ENCODE peak calls at places on chromosomes 1 and 21, in six cellular contexts. I, B, Q, G, T and O are unnamed samples.

GRCh38 chr1:64004451-64004850 is 199.0 kb upstream of the UBE2U start:
- DNase-seq in B (no peak), G (no peak), I (no peak), T (no peak), Q (peak), O (no peak)

GRCh38 chr1:8194481-8195227 is 123.3 kb upstream of the SLC45A1 start:
- DNase-seq in T (no peak), G (no peak), I (peak), Q (peak), B (no peak), O (peak)

GRCh38 chr1:182086620-182087019 is 25.1 kb upstream of the ZNF648 start:
- DNase-seq in T (no peak), B (no peak), I (no peak), Q (no peak), G (no peak), O (no peak)

GRCh38 chr21:19855522-19855921 is 1142.7 kb upstream of the NCAM2 start:
- DNase-seq in T (no peak), G (no peak), I (peak), Q (no peak), B (no peak), O (no peak)

GRCh38 chr1:25958475-25958874 is 39.4 kb downstream of the PAFAH2 start:
- DNase-seq in G (no peak), I (no peak), B (no peak), T (no peak), Q (peak), O (peak)

GRCh38 chr1:157233131-157233530 is 94.9 kb upstream of the ETV3 start:
- DNase-seq in I (no peak), Q (no peak), T (no peak), B (no peak), G (no peak), O (no peak)

GRCh38 chr1:12503709-12504108 is 114.3 kb downstream of the DHRS3 start:
- DNase-seq in G (no peak), Q (no peak), B (no peak), T (no peak), I (no peak), O (no peak)

GRCh38 chr1:2111674-2112035 is 61.4 kb downstream of the PRKCZ start:
- DNase-seq in T (no peak), Q (no peak), B (peak), G (no peak), I (peak), O (no peak)

GRCh38 chr1:171801395-171801990 is 20.0 kb downstream of the METTL13 start:
- DNase-seq in T (peak), I (no peak), B (no peak), G (peak), Q (peak), O (peak)

GRCh38 chr21:41802684-41803083 is 35.8 kb upstream of the RIPK4 start:
- DNase-seq in T (no peak), B (no peak), G (peak), I (no peak), Q (peak), O (peak)

GRCh38 chr1:6075747-6076146 is 30.1 kb downstream of the KCNAB2 start:
- DNase-seq in Q (no peak), G (no peak), B (no peak), I (no peak), T (peak), O (no peak)

GRCh38 chr1:149977345-149977744 is 33.2 kb downstream of the OTUD7B start:
- DNase-seq in T (no peak), I (no peak), B (no peak), G (no peak), Q (no peak), O (no peak)

GRCh38 chr1:199029401-199029800 is 390.6 kb downstream of the PTPRC start:
- DNase-seq in Q (peak), B (no peak), I (no peak), T (no peak), G (no peak), O (peak)

GRCh38 chr1:236287757-236288619 is 6.2 kb upstream of the ERO1B start:
- DNase-seq in B (no peak), I (no peak), G (no peak), T (no peak), Q (no peak), O (peak)

GRCh38 chr1:217982711-217983405 is 302.2 kb upstream of the RRP15 start:
- DNase-seq in I (no peak), T (no peak), G (no peak), B (no peak), Q (no peak), O (no peak)

DNA sequence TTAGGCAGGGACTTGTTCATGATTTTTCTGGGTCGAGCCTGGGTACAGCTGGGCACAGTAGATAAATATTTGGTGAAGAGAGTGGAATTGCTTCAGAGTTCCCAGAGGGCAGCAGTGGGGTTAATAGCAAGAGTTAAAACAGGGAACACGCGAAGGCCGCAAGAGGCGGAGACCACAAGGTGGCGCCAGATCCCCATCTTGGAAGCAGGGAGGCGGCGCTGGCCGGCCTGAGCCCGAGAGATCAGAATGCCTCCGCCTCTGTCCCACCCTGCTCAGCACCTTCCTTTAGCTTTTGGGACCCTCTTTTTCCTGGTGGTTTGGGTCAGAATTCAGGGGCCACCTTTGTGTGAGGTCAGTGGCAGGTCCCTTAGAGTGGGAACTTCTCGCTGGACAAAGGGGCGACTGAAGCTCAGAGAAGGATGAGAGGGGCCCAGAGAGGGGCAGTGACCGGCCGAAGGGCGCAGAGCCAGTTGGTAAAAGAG is 6.5 kb upstream of the PADI2 start:
- DNase-seq in B (peak), Q (peak), I (peak), G (peak), T (peak), O (peak)
- H3K4me3 ChIP-seq in B (no peak), Q (no peak), I (no peak), G (no peak), T (no peak), O (no peak)

DNA sequence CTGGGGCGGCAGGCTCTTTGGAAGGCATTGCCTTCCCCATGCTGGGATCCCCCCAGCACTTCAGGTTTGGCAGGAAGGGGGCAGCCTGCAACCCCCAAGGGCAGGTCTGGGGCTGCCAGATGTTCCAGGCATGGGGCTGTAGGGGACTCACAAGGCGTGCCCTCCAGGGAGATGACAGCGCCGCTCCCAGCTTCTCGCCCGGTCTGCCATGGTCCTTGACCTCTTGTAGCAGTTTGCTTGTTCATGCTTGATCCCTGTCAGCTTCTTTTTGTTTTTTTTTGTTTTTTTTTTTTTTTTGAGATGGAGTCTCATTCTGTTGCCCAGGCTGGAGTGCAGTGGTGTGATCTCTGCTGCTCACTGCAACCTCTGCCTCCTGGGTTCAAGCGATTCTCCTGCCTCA is 21.6 kb upstream of the TARDBP start:
- DNase-seq in Q (no peak), I (no peak), T (no peak), B (no peak), G (no peak), O (no peak)
- TF ChIP-seq CTCF in Q (no peak), I (no peak), T (no peak), B (no peak), G (no peak), O (no peak)

GRCh38 chr1:33382651-33383415 is 48.1 kb downstream of the PHC2 start:
- DNase-seq in B (no peak), T (no peak), I (no peak), G (no peak), Q (peak), O (no peak)
- H3K4me3 ChIP-seq in B (no peak), T (no peak), I (no peak), G (no peak), Q (no peak), O (no peak)

GRCh38 chr1:91617242-91617837 is 116.7 kb downstream of the CDC7 start:
- DNase-seq in G (no peak), Q (no peak), T (no peak), I (peak), B (peak), O (no peak)
- TF ChIP-seq CTCF in G (no peak), Q (no peak), T (no peak), I (peak), B (peak), O (no peak)

GRCh38 chr1:240611228-240611618 is 732 bp downstream of the GREM2 start:
- DNase-seq in Q (no peak), T (no peak), B (no peak), I (no peak), G (no peak), O (no peak)

GRCh38 chr1:240609527-240610060 is 2.4 kb downstream of the GREM2 start:
- DNase-seq in B (no peak), Q (no peak), T (no peak), I (no peak), G (no peak), O (no peak)

GRCh38 chr1:240612811-240613210 is 856 bp upstream of the GREM2 start:
- DNase-seq in I (no peak), B (no peak), T (no peak), G (no peak), Q (peak), O (no peak)

GRCh38 chr1:240613353-240614142 is 1.6 kb upstream of the GREM2 start:
- DNase-seq in Q (no peak), B (no peak), T (no peak), I (no peak), G (no peak), O (peak)

DNA sequence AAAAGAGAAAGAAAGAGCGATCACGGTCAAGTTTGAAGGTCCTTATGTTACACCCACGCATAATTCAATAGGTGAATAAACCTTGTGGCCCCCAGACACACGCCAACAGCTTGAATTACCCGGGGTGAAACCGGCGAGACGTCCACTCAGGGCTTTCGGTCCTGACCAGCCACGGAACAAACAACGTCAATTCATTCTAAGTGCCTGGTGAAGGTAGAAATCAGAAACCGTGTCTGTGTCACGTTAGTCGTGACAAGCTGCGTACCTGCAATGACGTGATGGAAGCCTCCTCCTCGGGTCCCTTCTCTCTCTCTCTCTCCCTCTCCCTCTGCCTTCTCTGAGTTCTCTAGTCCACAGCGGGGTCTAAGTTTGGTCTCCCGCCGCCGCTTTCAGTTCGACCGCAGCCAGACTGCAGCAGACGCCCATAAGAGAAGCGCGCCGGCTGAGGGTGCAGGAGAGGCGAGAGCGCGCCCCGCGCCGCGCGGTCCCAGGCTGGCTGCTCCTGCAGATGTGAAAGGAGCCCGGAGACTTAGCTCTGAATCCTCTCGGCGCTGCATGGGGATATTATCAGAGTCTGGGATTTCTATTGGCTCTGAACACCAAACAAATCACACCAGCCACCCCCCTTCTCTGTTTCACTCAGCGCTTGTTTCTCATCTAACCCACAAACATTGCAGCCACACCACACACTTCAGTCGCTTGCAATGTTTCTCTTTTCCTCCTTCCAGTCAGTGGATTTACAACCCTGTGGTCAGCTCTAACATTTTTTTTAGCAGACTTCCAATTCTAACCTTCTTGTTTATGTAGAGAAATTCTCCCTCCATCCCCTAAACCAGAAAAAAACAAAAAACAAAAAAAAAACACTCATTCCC is at the start of gene GREM2:
- DNase-seq in T (no peak), G (no peak), I (no peak), B (peak), Q (peak), O (peak)
- H3K4me3 ChIP-seq in T (no peak), G (peak), I (peak), B (peak), Q (peak), O (peak)

DNA sequence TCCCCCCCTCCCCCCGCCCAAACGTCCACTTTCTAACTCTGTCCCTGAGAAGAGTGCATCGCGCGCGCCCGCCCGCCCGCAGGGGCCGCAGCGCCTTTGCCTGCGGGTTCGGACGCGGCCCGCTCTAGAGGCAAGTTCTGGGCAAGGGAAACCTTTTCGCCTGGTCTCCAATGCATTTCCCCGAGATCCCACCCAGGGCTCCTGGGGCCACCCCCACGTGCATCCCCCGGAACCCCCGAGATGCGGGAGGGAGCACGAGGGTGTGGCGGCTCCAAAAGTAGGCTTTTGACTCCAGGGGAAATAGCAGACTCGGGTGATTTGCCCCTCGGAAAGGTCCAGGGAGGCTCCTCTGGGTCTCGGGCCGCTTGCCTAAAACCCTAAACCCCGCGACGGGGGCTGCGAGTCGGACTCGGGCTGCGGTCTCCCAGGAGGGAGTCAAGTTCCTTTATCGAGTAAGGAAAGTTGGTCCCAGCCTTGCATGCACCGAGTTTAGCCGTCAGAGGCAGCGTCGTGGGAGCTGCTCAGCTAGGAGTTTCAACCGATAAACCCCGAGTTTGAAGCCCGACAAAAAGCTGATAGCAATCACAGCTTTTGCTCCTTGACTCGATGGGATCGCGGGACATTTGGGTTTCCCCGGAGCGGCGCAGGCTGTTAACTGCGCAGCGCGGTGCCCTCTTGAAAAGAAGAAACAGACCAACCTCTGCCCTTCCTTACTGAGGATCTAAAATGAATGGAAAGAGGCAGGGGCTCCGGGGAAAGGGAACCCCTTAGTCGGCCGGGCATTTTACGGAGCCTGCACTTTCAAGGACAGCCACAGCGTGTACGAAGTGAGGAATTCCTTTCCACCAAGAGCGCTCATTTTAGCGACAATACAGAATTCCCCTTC is 158.1 kb downstream of the RUNX1 start:
- DNase-seq in I (no peak), B (peak), G (peak), T (no peak), Q (peak), O (peak)
- TF ChIP-seq CTCF in I (no peak), B (no peak), G (no peak), T (no peak), Q (peak), O (peak)

DNA sequence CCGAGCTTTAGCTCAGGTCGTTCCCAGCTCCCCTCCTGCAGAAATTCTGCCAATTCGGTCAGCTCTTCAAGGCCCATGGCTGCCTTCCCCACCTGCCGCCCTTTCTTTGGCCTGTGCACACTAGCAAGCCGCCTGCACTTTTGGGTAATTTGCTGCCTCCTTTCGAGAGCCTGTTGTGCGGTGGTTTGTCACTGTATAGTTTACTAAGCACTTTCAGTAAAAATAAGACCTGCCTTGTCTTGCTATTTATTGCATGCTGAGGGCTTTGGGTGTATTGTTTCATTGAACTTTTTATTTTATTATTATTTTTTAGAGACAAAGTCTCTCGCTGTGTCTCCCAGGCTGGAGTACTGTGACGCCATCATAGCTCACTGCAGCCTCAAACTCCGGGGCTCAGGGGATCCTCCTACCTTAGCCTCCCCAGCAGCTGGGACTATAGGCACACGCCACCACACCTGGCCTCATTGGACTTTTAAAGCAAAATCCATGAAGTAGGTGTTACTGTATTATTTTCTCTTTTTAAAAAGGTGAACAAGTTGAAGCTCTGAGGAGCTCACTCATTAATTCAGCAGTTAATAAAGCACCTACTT is 1.1 kb upstream of the FABP3 start:
- DNase-seq in Q (no peak), B (no peak), I (no peak), G (no peak), T (no peak), O (no peak)
- H3K4me3 ChIP-seq in Q (peak), B (peak), I (no peak), G (no peak), T (no peak), O (peak)

DNA sequence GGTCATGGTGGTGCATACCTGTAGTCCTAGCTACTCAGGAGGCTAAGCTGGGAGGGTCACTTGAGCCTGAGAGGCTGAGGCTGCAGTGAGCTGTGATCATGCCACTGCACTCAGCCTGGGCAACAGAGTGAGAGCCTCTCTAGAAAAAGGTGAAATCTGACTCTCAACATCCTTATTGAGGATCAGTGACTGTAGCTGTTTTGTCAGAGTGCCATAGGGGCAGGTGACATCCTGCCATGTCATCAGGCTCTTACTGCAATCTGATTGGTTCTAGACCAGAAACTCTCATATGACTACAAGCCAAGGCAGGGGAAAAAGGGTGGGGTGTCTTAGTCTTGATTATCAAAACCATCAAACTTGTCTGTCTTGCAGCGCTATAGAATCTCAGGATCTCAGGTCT is 62.8 kb upstream of the NGF start:
- DNase-seq in I (no peak), T (no peak), Q (no peak), B (no peak), G (no peak), O (no peak)
- TF ChIP-seq CTCF in I (no peak), T (no peak), Q (no peak), B (no peak), G (no peak), O (no peak)

GRCh38 chr1:192576190-192577144 is 894 bp downstream of the RGS1 start:
- DNase-seq in T (no peak), G (no peak), B (no peak), Q (no peak), I (no peak), O (no peak)
- H3K4me3 ChIP-seq in T (no peak), G (no peak), B (peak), Q (no peak), I (no peak), O (no peak)

GRCh38 chr1:169196566-169196965 is 90.1 kb downstream of the ATP1B1 start:
- DNase-seq in G (no peak), I (no peak), T (no peak), B (no peak), Q (peak), O (no peak)

GRCh38 chr1:169193191-169193850 is 86.8 kb downstream of the ATP1B1 start:
- DNase-seq in Q (peak), T (no peak), I (no peak), B (no peak), G (no peak), O (peak)
- TF ChIP-seq CTCF in Q (peak), T (no peak), I (no peak), B (no peak), G (no peak), O (no peak)